ENCODE peak calls at places on chromosomes 2 and 18, in five cellular contexts. O, X, B, T and U are unnamed samples.

GRCh38 chr2:14148186-14148585 is 484.3 kb upstream of the LRATD1 start:
- DNase-seq in O (no peak), X (no peak), B (no peak), T (no peak), U (no peak)

GRCh38 chr18:9705183-9705864 is 2.8 kb upstream of the RAB31 start:
- DNase-seq in O (no peak), X (no peak), B (no peak), T (peak), U (no peak)

GRCh38 chr2:237414056-237414661 is at the start of gene COL6A3:
- DNase-seq in O (no peak), X (peak), B (peak), T (no peak), U (no peak)

GRCh38 chr2:138997346-138997745 is 217.2 kb upstream of the NXPH2 start:
- DNase-seq in O (no peak), X (no peak), B (no peak), T (no peak), U (no peak)

GRCh38 chr18:73245345-73245744 is 377.6 kb upstream of the NETO1 start:
- DNase-seq in O (no peak), X (no peak), B (no peak), T (no peak), U (no peak)

GRCh38 chr2:437772-438393 is 150.0 kb upstream of the ALKAL2 start:
- DNase-seq in O (peak), X (no peak), B (no peak), T (no peak), U (peak)

GRCh38 chr2:98794214-98794810 is 63.4 kb upstream of the MGAT4A start:
- DNase-seq in O (no peak), X (no peak), B (no peak), T (no peak), U (peak)

GRCh38 chr18:33603434-33603833 is 25.4 kb downstream of the ASXL3 start:
- DNase-seq in O (no peak), X (no peak), B (no peak), T (no peak), U (no peak)

GRCh38 chr2:96110621-96111256 is 5.6 kb downstream of the ADRA2B start:
- DNase-seq in O (no peak), X (no peak), B (no peak), T (no peak), U (no peak)

GRCh38 chr2:39512434-39512935 is 75.4 kb upstream of the MAP4K3 start:
- DNase-seq in O (no peak), X (no peak), B (no peak), T (no peak), U (no peak)

GRCh38 chr2:30073523-30073922 is 73.3 kb upstream of the YPEL5 start:
- DNase-seq in O (no peak), X (no peak), B (no peak), T (no peak), U (no peak)

GRCh38 chr2:160429248-160430000 is 64.2 kb downstream of the RBMS1 start:
- DNase-seq in O (no peak), X (no peak), B (no peak), T (no peak), U (no peak)

GRCh38 chr2:177772529-177772928 is 300.0 kb downstream of the PDE11A start:
- DNase-seq in O (no peak), X (no peak), B (no peak), T (no peak), U (no peak)

GRCh38 chr18:5556317-5556974 is 12.6 kb upstream of the EPB41L3 start:
- DNase-seq in O (no peak), X (peak), B (no peak), T (no peak), U (no peak)

GRCh38 chr18:23283933-23284430 is 148.7 kb downstream of the CABLES1 start:
- DNase-seq in O (no peak), X (no peak), B (no peak), T (no peak), U (no peak)

GRCh38 chr2:35501076-35501475 is 854.5 kb upstream of the CRIM1 start:
- DNase-seq in O (no peak), X (no peak), B (no peak), T (no peak), U (no peak)

GRCh38 chr2:160507464-160507863 is 13.9 kb upstream of the RBMS1 start:
- DNase-seq in O (no peak), X (no peak), B (no peak), T (no peak), U (no peak)

GRCh38 chr2:215218587-215219577 is 80.5 kb upstream of the ABCA12 start:
- DNase-seq in O (no peak), X (no peak), B (no peak), T (no peak), U (no peak)

GRCh38 chr18:48955528-48956261 is 4.9 kb upstream of the SMAD7 start:
- DNase-seq in O (no peak), X (peak), B (peak), T (no peak), U (no peak)

GRCh38 chr2:98892871-98893270 is 43.2 kb downstream of the CRACDL start:
- DNase-seq in O (no peak), X (no peak), B (no peak), T (no peak), U (no peak)

GRCh38 chr2:175838979-175839378 is 163.1 kb downstream of the LNPK start:
- DNase-seq in O (no peak), X (no peak), B (no peak), T (no peak), U (no peak)

GRCh38 chr2:217204358-217204757 is 344.5 kb upstream of the TNP1 start:
- DNase-seq in O (no peak), X (no peak), B (peak), T (peak), U (no peak)

GRCh38 chr2:7356909-7357584 is 439.8 kb downstream of the RNF144A start:
- DNase-seq in O (no peak), X (no peak), B (no peak), T (no peak), U (no peak)

GRCh38 chr2:197673606-197674005 is 1.8 kb downstream of the RFTN2 start:
- DNase-seq in O (no peak), X (no peak), B (no peak), T (no peak), U (no peak)

GRCh38 chr2:119063146-119063545 is 95.4 kb downstream of the C1QL2 start:
- DNase-seq in O (no peak), X (no peak), B (no peak), T (no peak), U (no peak)

GRCh38 chr2:73218298-73218697 is 4.3 kb downstream of the SMYD5 start:
- DNase-seq in O (no peak), X (no peak), B (no peak), T (no peak), U (no peak)